ENCODE peak calls at places on chromosome 2, in six cellular contexts. U, H, X, B, A and K are unnamed samples.

GRCh38 chr2:268323-268722 is 3.6 kb downstream of the ACP1 start:
- DNase-seq in A (no peak), U (no peak), H (no peak), X (no peak), B (no peak), K (no peak)

GRCh38 chr2:188410504-188411235 is 119.0 kb downstream of the GULP1 start:
- DNase-seq in A (no peak), H (no peak), X (no peak), B (no peak), U (no peak), K (no peak)

GRCh38 chr2:40874380-40874779 is 422.5 kb upstream of the SLC8A1 start:
- DNase-seq in B (no peak), H (no peak), X (no peak), U (no peak), A (no peak), K (no peak)

GRCh38 chr2:18830962-18831361 is 241.6 kb upstream of the NT5C1B start:
- DNase-seq in A (no peak), B (no peak), U (no peak), H (no peak), X (no peak), K (no peak)

GRCh38 chr2:216643986-216644662 is 10.9 kb downstream of the IGFBP2 start:
- DNase-seq in H (no peak), A (no peak), U (no peak), B (no peak), X (no peak), K (no peak)

GRCh38 chr2:145323512-145323911 is 803.6 kb upstream of the ZEB2 start:
- DNase-seq in X (no peak), H (peak), B (no peak), A (no peak), U (no peak), K (no peak)

GRCh38 chr2:81266106-81266505 is 961.6 kb upstream of the LRRTM1 start:
- DNase-seq in B (no peak), H (peak), A (no peak), U (no peak), X (no peak), K (no peak)

GRCh38 chr2:20425371-20425881 is 21.4 kb upstream of the RHOB start:
- DNase-seq in H (no peak), U (no peak), X (no peak), B (no peak), A (no peak), K (no peak)

GRCh38 chr2:173759959-173760358 is 205.2 kb downstream of the SP3 start:
- DNase-seq in X (no peak), B (no peak), H (no peak), U (no peak), A (no peak), K (no peak)

GRCh38 chr2:16633632-16634430 is 31.8 kb downstream of the CYRIA start:
- DNase-seq in A (no peak), X (no peak), U (no peak), H (no peak), B (no peak), K (no peak)

GRCh38 chr2:168552450-168552856 is 96.4 kb downstream of the CERS6 start:
- DNase-seq in U (no peak), H (peak), B (no peak), A (no peak), X (no peak), K (no peak)

GRCh38 chr2:233460726-233461431 is 105.7 kb downstream of the USP40 start:
- DNase-seq in B (no peak), U (peak), H (no peak), A (no peak), X (no peak), K (peak)

GRCh38 chr2:14418110-14418509 is 214.4 kb upstream of the LRATD1 start:
- DNase-seq in U (no peak), X (no peak), A (no peak), B (no peak), H (no peak), K (no peak)

GRCh38 chr2:209596275-209596674 is 172.4 kb downstream of the MAP2 start:
- DNase-seq in A (no peak), U (no peak), H (no peak), X (no peak), B (no peak), K (no peak)

GRCh38 chr2:40276076-40276475 is 175.8 kb downstream of the SLC8A1 start:
- DNase-seq in A (no peak), H (no peak), B (no peak), X (no peak), U (no peak), K (no peak)

GRCh38 chr2:38526195-38526594 is 76.5 kb downstream of the HNRNPLL start:
- DNase-seq in B (no peak), A (no peak), U (no peak), H (no peak), X (no peak), K (no peak)

GRCh38 chr2:406231-406630 is 118.3 kb upstream of the ALKAL2 start:
- DNase-seq in U (no peak), X (no peak), B (no peak), H (no peak), A (no peak), K (no peak)

GRCh38 chr2:85216051-85216431 is 82.8 kb downstream of the TCF7L1 start:
- DNase-seq in X (no peak), B (no peak), A (no peak), U (no peak), H (no peak), K (no peak)

GRCh38 chr2:100881629-100882028 is 61.7 kb downstream of the NPAS2 start:
- DNase-seq in U (no peak), B (no peak), X (no peak), A (no peak), H (no peak), K (no peak)

GRCh38 chr2:85804026-85804425 is 50.2 kb downstream of the ATOH8 start:
- DNase-seq in U (no peak), X (peak), H (no peak), A (no peak), B (no peak), K (no peak)

GRCh38 chr2:173982182-173982714 is 17.1 kb upstream of the SP3 start:
- DNase-seq in B (no peak), A (no peak), H (no peak), U (no peak), X (no peak), K (no peak)

GRCh38 chr2:96325884-96326255 is 753 bp downstream of the ITPRIPL1 start:
- DNase-seq in H (peak), X (peak), U (no peak), A (no peak), B (no peak), K (no peak)

GRCh38 chr2:85792783-85793441 is 39.1 kb downstream of the ATOH8 start:
- DNase-seq in A (no peak), U (no peak), B (peak), X (peak), H (no peak), K (no peak)

GRCh38 chr2:14448340-14448739 is 184.2 kb upstream of the LRATD1 start:
- DNase-seq in B (no peak), X (no peak), U (no peak), H (no peak), A (no peak), K (no peak)

GRCh38 chr2:20213651-20214565 is 11.0 kb downstream of the SDC1 start:
- DNase-seq in X (no peak), A (no peak), B (no peak), U (no peak), H (peak), K (no peak)

GRCh38 chr2:147657086-147658000 is 187.5 kb upstream of the ACVR2A start:
- DNase-seq in A (no peak), H (no peak), B (no peak), X (no peak), U (no peak), K (no peak)

GRCh38 chr2:25041307-25041927 is 459 bp upstream of the EFR3B start:
- DNase-seq in U (peak), H (no peak), B (peak), A (peak), X (peak), K (peak)
- H3K4me3 ChIP-seq in U (peak), H (no peak), B (peak), A (peak), X (peak), K (peak)

GRCh38 chr2:138492160-138492559 is 9.4 kb upstream of the SPOPL start:
- DNase-seq in H (no peak), B (no peak), A (no peak), U (no peak), X (no peak), K (no peak)

GRCh38 chr2:138494265-138494966 is 7.2 kb upstream of the SPOPL start:
- DNase-seq in U (no peak), X (no peak), B (no peak), A (no peak), H (no peak), K (no peak)

GRCh38 chr2:138493334-138493733 is 8.2 kb upstream of the SPOPL start:
- DNase-seq in U (no peak), H (no peak), B (no peak), A (no peak), X (no peak), K (no peak)

GRCh38 chr2:138490673-138491494 is 10.7 kb upstream of the SPOPL start:
- DNase-seq in U (no peak), X (no peak), H (no peak), A (no peak), B (no peak), K (no peak)

GRCh38 chr2:138491495-138491862 is 10.1 kb upstream of the SPOPL start:
- DNase-seq in H (no peak), B (no peak), A (no peak), U (no peak), X (no peak), K (no peak)
- TF ChIP-seq POLR2A in H (no peak), B (no peak), A (no peak), U (no peak), X (no peak), K (no peak)

DNA sequence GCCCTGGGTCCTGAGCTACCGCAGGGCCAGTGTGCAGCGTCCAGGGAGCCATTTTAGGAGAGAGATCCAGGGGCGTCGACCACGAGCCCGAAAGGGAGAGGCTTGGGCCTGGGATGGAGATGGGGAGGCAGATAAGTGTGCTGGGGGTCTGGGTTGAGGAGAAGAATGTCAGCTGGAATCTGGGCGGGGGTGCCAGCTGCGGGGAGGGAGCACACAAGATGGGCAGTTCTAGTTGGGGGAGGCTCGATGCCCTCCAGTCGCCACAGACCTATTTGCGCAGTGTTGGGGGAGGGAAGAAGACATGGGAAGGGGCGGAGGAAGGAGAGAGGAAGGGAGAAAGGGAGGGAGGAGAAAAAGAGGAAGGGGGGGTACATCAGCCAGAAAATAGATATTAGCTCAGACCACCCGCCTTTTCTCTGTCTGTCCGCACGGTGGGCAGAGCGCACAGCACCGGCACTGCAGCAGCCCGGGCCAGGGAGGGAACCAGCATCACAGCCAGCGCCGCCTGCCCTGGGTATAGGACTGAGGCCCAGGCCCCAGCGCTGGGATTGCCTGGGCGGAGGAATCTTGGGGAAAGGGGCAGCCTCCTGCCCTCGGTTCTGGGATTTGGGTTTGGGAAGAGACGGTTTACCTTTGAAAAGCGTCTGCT is 1.9 kb upstream of the HOXD11 start:
- DNase-seq in A (no peak), U (peak), X (peak), H (no peak), B (no peak), K (no peak)
- H3K4me3 ChIP-seq in A (no peak), U (no peak), X (peak), H (no peak), B (peak), K (peak)

GRCh38 chr2:69644506-69644979 is 1.0 kb upstream of the AAK1 start:
- DNase-seq in X (no peak), U (no peak), B (no peak), H (no peak), A (no peak), K (no peak)
- TF ChIP-seq POLR2A in X (no peak), U (no peak), B (no peak), H (no peak), A (no peak), K (no peak)

GRCh38 chr2:160220545-160221009 is 20.5 kb upstream of the ITGB6 start:
- DNase-seq in B (no peak), H (no peak), X (no peak), A (no peak), U (no peak), K (peak)
- H3K4me3 ChIP-seq in B (no peak), H (no peak), X (no peak), A (no peak), U (no peak), K (no peak)

GRCh38 chr2:33848486-33848885 is 249.4 kb upstream of the FAM98A start:
- DNase-seq in B (no peak), H (no peak), U (no peak), A (no peak), X (no peak), K (no peak)
- TF ChIP-seq POLR2A in B (no peak), H (no peak), U (no peak), A (no peak), X (no peak), K (no peak)

GRCh38 chr2:162711832-162712540 is 126.6 kb downstream of the KCNH7 start:
- DNase-seq in A (no peak), H (no peak), U (no peak), B (no peak), X (no peak), K (no peak)
- H3K4me3 ChIP-seq in A (no peak), H (no peak), U (no peak), B (no peak), X (no peak), K (no peak)

DNA sequence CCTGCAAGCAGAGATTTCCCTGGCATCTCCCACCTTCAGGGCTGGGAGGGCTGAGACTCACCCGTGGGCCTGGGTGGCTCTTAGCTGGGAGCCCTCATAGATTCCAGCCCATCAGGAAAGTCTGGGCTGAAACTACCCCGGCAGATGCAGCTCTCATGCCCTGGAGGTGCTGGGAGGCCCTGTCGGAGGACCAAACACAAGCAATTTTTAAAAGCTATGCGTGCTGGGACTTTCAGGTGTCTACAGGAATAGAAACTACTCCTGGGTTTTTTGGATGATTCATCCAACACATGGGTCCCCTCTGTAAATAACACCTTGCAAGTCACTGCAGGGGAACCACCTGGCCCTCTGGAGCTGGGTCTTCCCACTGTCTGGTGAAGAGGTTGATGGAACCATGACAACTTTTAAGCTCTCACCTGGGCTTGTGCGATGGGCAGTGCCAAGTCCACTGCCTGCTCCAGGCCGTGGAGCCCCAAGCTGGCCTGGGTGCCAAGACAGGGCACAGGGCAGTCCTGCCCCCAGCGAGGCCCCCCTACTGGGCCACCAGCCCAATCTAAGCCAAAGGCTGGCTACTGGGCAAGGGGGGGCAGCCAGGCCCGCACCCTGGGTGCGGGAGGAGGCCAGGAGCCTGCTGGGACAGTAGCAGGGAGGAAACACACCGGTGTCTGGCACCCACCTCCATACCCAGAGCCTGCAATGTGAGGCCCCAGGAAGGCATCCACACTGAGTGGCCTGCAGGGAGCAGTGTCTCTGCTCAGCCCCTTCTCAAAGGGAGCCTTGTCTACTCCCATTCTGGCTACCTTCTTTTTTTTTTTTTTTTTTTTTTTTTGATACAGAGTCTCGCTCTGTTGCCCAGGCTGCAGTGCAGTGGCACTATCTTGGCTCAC is 1.1 kb upstream of the GPR55 start:
- DNase-seq in A (no peak), B (no peak), X (peak), H (peak), U (peak), K (no peak)
- TF ChIP-seq POLR2A in A (no peak), B (no peak), X (no peak), H (no peak), U (no peak), K (no peak)

GRCh38 chr2:68764781-68765385 is 30.3 kb downstream of the ARHGAP25 start:
- DNase-seq in B (no peak), A (no peak), X (no peak), U (no peak), H (peak), K (no peak)
- H3K4me3 ChIP-seq in B (no peak), A (no peak), X (no peak), U (peak), H (no peak), K (no peak)